ENCODE peak calls at places on chromosomes 3 and 15, in nine cellular contexts. X is T-helper 2 cell; V is T1000; C is left colon; T is activated gamma-delta T cell treated with anti-CD3 and anti-CD28 coated beads, Interleukin-2, amount 50 U/mL, for 16 hours; E is AG09319; P is activated naive CD8-positive, alpha-beta T cell treated with anti-CD3 and anti-CD28 coated beads, Interleukin-2, amount 50 U/mL, for 16 hours; H is GM04504; O is kidney. M is an unnamed sample.

GRCh38 chr15:65856821-65857455 is 12.4 kb upstream of the RAB11A start:
- DNase-seq in O (no peak), X (peak; percentile 75), V (no peak), C (peak; percentile 86), H (no peak), E (no peak), T (peak; percentile 80), P (peak; percentile 75), M (peak; percentile 74)

GRCh38 chr3:52068055-52068704 is 11.8 kb upstream of the DUSP7 start:
- DNase-seq in P (no peak), O (no peak), E (no peak), X (no peak), H (no peak), T (no peak), V (no peak), C (no peak), M (no peak)

GRCh38 chr3:108202080-108202479 is 20.1 kb downstream of the IFT57 start:
- DNase-seq in H (no peak), T (no peak), V (no peak), C (no peak), O (no peak), X (no peak), P (no peak), E (no peak), M (no peak)

GRCh38 chr3:71570453-71571038 is 13.0 kb downstream of the FOXP1 start:
- DNase-seq in X (no peak), H (no peak), C (no peak), P (no peak), V (no peak), O (no peak), T (no peak), E (no peak), M (no peak)

GRCh38 chr15:100671858-100672543 is 69.6 kb downstream of the ASB7 start:
- DNase-seq in C (no peak), V (no peak), T (no peak), P (no peak), H (no peak), E (no peak), O (no peak), X (no peak), M (no peak)

GRCh38 chr15:93089855-93090305 is 869 bp upstream of the RGMA start:
- DNase-seq in O (no peak), H (no peak), T (no peak), C (no peak), V (no peak), X (no peak), P (no peak), E (no peak), M (no peak)

GRCh38 chr3:60365360-60365759 is 885.9 kb downstream of the FHIT start:
- DNase-seq in O (no peak), H (no peak), T (no peak), P (no peak), C (no peak), X (no peak), E (no peak), V (no peak), M (no peak)

GRCh38 chr15:58517252-58517681 is 85.5 kb downstream of the LIPC start:
- DNase-seq in X (no peak), H (no peak), C (no peak), E (no peak), O (no peak), V (no peak), T (no peak), P (no peak), M (no peak)

GRCh38 chr3:12239301-12239700 is 49.6 kb upstream of the PPARG start:
- DNase-seq in V (no peak), E (no peak), P (no peak), O (no peak), X (no peak), C (no peak), T (no peak), H (no peak), M (no peak)

GRCh38 chr15:66124626-66125025 is 128.9 kb downstream of the MEGF11 start:
- DNase-seq in O (no peak), C (no peak), V (no peak), E (no peak), P (no peak), H (no peak), T (no peak), X (no peak), M (no peak)

GRCh38 chr3:146189519-146190173 is 28.7 kb upstream of the PLOD2 start:
- DNase-seq in X (no peak), E (peak; percentile 19), T (no peak), P (no peak), O (no peak), C (no peak), V (no peak), H (no peak), M (no peak)

M was measured in stimulated activated CD8-positive, alpha-beta memory T cell treated with anti-CD3 and anti-CD28 coated beads, Interleukin-15, amount 100 ng/mL, for 1 hour.